ENCODE peak calls at places on chromosomes 11 and 22, in six cellular contexts. B is K562, K is SK-N-SH, A is H1, Q is HepG2, G is GM12878. F is an unnamed sample.

GRCh38 chr11:102260241-102260640 is 57.0 kb upstream of the BIRC3 start:
- DNase-seq in K (no peak), G (no peak), Q (no peak), B (no peak), A (no peak), F (no peak)

GRCh38 chr11:20157768-20158167 is 2.5 kb downstream of the DBX1 start:
- DNase-seq in B (no peak), G (no peak), Q (no peak), A (no peak), K (no peak), F (no peak)

GRCh38 chr11:19989191-19989590 is 171.1 kb downstream of the DBX1 start:
- DNase-seq in G (no peak), B (no peak), K (no peak), A (no peak), Q (no peak), F (no peak)

GRCh38 chr22:31055322-31056159 is 25.6 kb upstream of the SMTN start:
- DNase-seq in Q (peak), B (no peak), G (no peak), K (peak), A (no peak), F (no peak)

GRCh38 chr11:117176186-117176585 is 2.4 kb upstream of the SIDT2 start:
- DNase-seq in G (no peak), A (no peak), K (no peak), Q (no peak), B (no peak), F (no peak)

GRCh38 chr11:608751-609354 is 6.9 kb downstream of the IRF7 start:
- DNase-seq in B (no peak), Q (no peak), K (no peak), G (no peak), A (no peak), F (no peak)

GRCh38 chr11:92224394-92225205 is at the start of gene FAT3:
- DNase-seq in Q (no peak), K (peak), B (no peak), G (no peak), A (no peak), F (no peak)

GRCh38 chr22:19178065-19178658 is 374 bp downstream of the SLC25A1 start:
- DNase-seq in Q (peak), A (no peak), G (no peak), B (peak), K (peak), F (peak)

GRCh38 chr11:80899381-80899780 is 1458.6 kb upstream of the TENM4 start:
- DNase-seq in A (no peak), Q (no peak), G (no peak), B (no peak), K (no peak), F (no peak)

DNA sequence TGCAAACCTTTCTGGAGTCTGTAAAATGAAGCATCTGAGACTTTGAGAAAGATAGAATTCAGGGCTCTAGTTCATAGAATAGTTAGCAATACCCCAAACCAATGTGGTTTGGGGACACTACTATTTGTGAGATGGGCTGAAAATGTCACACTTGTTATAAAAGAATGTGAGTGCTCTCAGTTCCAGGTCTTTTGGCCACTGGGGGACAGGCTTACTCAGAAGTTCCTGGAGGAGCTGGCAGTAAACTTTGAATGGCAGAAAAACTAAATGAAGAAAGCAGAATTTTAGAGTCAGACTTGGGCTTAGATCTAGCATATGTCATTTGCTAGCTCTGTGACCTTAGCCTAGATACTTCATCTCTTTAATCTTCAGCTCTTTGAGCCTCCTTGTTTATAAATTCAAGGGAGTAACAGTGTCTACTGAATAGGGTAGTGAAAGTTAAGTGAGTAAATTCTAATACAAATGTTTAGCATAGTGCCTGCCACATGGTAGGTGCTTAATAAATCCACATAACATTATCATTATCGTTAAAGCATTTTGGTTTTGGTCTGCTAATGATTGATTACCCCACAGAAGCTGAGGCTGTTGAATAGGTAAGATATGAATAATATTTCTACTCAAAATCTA is 3.7 kb downstream of the LYVE1 start:
- DNase-seq in G (no peak), Q (no peak), A (no peak), B (no peak), K (no peak), F (peak)
- TF ChIP-seq CTCF in G (peak), Q (peak), A (peak), B (peak), K (peak), F (peak)

GRCh38 chr11:123158609-123159008 is 36.4 kb downstream of the CLMP start:
- DNase-seq in G (no peak), K (no peak), B (no peak), Q (no peak), A (no peak), F (no peak)
- H3K4me3 ChIP-seq in G (no peak), K (no peak), B (no peak), Q (no peak), A (no peak), F (no peak)

DNA sequence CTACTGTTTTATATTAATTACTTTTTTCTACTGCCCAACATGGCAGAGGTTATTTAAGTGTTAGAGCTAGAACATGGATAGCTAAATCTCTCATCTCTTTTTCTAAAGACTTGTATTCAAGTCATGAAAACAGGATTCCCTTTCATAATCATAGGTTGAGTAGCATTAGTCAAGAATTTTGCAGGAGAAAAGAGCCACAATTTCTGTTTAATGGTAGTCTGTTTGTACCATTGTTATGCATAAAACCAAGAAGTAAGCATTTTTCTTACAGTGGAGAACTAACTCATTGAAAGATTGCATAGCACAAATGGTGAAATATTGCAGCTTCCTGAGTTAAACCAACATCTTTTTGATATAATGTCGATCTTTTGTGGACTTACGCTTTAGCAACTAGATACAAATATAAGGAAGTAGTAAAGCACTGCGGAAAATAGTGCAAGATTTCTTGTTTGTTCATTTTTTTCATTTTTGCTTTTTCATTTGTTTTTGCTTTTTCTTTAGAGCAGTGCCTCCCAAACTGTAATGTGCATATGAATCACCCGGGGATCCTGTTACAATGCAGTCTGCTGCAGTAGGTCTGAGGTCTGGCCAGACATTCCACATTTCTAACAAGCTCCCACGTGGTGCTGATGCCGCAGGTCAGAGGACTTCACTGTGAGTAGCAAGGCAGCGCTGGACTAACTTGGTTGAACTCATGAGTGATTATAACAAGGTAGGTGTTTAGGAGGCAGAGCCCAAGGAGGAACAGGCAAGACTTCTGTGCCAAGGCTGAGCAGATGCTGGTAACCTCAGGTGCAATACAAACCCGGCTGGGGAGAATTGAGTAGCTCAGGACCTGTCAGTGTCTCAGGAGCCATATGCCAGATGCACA is 4.6 kb downstream of the ETS1 start:
- DNase-seq in K (no peak), G (no peak), Q (no peak), A (peak), B (no peak), F (peak)
- TF ChIP-seq GABPA in K (no peak), G (no peak), Q (no peak), A (no peak), B (no peak), F (no peak)

GRCh38 chr22:25134028-25134427 is 65.6 kb upstream of the CRYBB3 start:
- DNase-seq in K (peak), G (no peak), B (no peak), A (no peak), Q (no peak), F (no peak)

GRCh38 chr22:25127274-25127673 is 72.4 kb upstream of the CRYBB3 start:
- DNase-seq in G (no peak), B (no peak), A (no peak), K (no peak), Q (no peak), F (no peak)

GRCh38 chr22:25134451-25134850 is 65.2 kb upstream of the CRYBB3 start:
- DNase-seq in Q (no peak), B (no peak), G (no peak), A (no peak), K (no peak), F (no peak)

GRCh38 chr22:25130462-25130861 is 69.2 kb upstream of the CRYBB3 start:
- DNase-seq in Q (no peak), A (no peak), G (no peak), B (no peak), K (no peak), F (no peak)

DNA sequence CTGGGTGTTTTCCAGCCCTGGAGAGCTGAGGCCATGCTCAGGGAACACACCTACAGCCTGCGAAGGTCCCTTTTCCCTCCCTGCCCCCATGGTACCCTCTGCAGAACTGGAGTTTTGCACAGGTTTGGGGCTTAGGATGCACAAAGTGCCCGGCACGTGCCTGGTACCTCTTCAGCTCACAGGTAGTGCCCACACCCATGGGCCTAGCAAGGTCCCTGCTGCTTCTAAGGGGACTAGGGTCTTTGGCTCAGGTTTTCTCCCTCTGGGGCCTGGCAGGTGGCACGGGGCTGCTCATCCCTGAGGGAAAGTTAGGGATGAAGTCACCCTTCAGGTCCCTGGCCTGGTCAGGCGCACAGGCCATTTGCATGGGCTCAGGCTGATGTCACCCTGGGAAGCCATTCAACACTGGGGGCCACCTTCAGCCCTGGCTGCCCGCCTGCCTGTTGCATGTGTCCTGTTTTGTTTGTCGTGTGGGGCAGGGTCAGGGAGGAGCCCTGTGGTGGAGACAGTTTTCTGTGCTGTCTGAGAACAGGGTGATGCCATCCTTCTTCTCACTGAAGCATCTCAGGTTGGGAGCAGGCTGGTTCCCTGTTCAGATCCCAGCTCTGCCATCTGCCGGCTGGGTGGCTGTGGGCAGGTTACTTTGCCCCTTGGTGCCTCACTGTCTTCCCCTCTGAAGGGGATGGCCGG is 68.3 kb upstream of the CRYBB3 start:
- DNase-seq in K (no peak), A (no peak), B (no peak), G (no peak), Q (no peak), F (no peak)
- TF ChIP-seq CTCF in K (no peak), A (peak), B (no peak), G (peak), Q (no peak), F (no peak)

GRCh38 chr11:119316729-119317591 is at the start of gene MCAM:
- DNase-seq in Q (peak), G (no peak), A (no peak), K (peak), B (peak), F (no peak)

GRCh38 chr11:119317592-119318239 is 786 bp upstream of the MCAM start:
- DNase-seq in B (no peak), A (no peak), G (no peak), K (peak), Q (no peak), F (no peak)

GRCh38 chr11:119316017-119316728 is 757 bp downstream of the MCAM start:
- DNase-seq in B (no peak), K (peak), G (no peak), Q (no peak), A (no peak), F (no peak)

GRCh38 chr11:119314748-119315138 is 2.2 kb downstream of the MCAM start:
- DNase-seq in K (peak), B (no peak), G (no peak), Q (no peak), A (no peak), F (no peak)

DNA sequence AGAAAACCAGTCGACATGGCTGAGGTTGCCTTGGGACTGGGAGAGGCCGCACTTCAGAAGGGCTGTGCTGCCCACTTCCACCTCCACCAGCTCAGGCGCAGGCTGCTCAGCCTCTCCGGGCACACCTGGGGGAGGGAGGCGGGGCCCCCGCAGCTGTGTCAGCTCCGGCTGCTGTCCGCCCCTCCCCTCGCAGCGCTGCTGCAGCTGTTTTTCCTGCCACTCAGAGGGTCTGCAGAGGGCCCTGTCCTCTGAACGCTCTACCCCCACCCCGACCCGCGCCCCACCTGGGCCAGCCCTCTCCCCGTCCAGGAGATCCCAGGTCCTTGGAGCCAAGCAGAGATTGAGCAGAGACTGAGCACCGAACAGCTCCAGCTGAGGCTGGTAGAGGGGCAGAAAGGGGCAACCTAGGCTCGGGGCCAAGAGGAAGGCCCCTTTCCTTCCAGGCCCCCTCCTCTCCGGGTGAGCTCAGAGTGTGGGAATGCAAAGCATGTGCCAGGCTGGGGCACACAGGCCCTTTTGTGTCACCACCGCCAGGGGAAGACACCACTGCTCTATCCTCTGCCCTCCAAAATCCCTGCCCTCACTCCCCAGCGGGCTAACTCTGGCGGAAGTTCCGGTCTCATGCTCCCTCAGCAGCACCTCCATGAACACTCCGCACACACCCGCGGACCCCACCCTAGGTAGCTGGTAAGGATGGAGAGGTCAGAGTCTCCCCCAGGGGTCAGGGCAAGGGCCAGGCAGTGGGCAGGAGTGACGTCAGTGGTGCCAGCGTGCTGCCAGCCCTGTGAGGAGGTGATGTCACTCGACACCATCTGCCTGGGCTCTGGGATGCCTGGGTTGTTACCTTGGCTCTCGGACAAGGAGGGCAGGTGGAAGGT is 1.6 kb downstream of the MCAM start:
- DNase-seq in K (peak), B (no peak), Q (no peak), A (no peak), G (no peak), F (no peak)
- H3K4me3 ChIP-seq in K (peak), B (peak), Q (no peak), A (peak), G (peak), F (peak)

GRCh38 chr11:132604446-132604845 is 927.9 kb downstream of the OPCML start:
- DNase-seq in Q (no peak), K (no peak), B (no peak), G (no peak), A (no peak), F (no peak)
- TF ChIP-seq GABPA in Q (no peak), K (no peak), B (no peak), G (no peak), A (no peak), F (no peak)

GRCh38 chr11:109040303-109040702 is 375.4 kb downstream of the DDX10 start:
- DNase-seq in A (peak), Q (peak), B (peak), K (peak), G (no peak), F (no peak)

GRCh38 chr11:109035261-109035660 is 370.4 kb downstream of the DDX10 start:
- DNase-seq in Q (no peak), A (no peak), G (no peak), B (no peak), K (no peak), F (no peak)

GRCh38 chr11:109036011-109036410 is 371.1 kb downstream of the DDX10 start:
- DNase-seq in Q (no peak), K (no peak), A (peak), G (no peak), B (no peak), F (no peak)

GRCh38 chr11:109039611-109040010 is 374.7 kb downstream of the DDX10 start:
- DNase-seq in A (no peak), G (no peak), K (no peak), Q (no peak), B (no peak), F (no peak)

GRCh38 chr11:109037856-109038780 is 373.2 kb downstream of the DDX10 start:
- DNase-seq in Q (no peak), K (no peak), B (no peak), A (no peak), G (no peak), F (no peak)
- TF ChIP-seq CTCF in Q (no peak), K (peak), B (no peak), A (no peak), G (no peak), F (no peak)